ENCODE peak calls at places on chromosomes 3 and 15, in seven cellular contexts. One of them, this sample, is unnamed.

GRCh38 chr3:183896610-183897009 is 11.9 kb upstream of the PARL start:
- DNase-seq in Right ventricle myocardium superior: no peak
- DNase-seq in NCI-H2081: no peak
- DNase-seq in hepatic stellate cell: no peak
- DNase-seq in skeletal muscle cell: no peak
- DNase-seq in stimulated activated CD8-positive, alpha-beta memory T cell treated with anti-CD3 and anti-CD28 coated beads, Interleukin-2, amount 100 ng/mL, for 48 hours: no peak
- DNase-seq in psoas muscle: no peak
- DNase-seq in this sample: no peak

GRCh38 chr3:153070153-153070868 is 91.7 kb upstream of the RAP2B start:
- DNase-seq in NCI-H2081: no peak
- DNase-seq in psoas muscle: no peak
- DNase-seq in hepatic stellate cell: peak
- DNase-seq in stimulated activated CD8-positive, alpha-beta memory T cell treated with anti-CD3 and anti-CD28 coated beads, Interleukin-2, amount 100 ng/mL, for 48 hours: no peak
- DNase-seq in skeletal muscle cell: peak
- DNase-seq in Right ventricle myocardium superior: no peak
- DNase-seq in this sample: peak

GRCh38 chr3:20054549-20054987 is 14.3 kb downstream of the KAT2B start:
- DNase-seq in NCI-H2081: no peak
- DNase-seq in skeletal muscle cell: peak
- DNase-seq in Right ventricle myocardium superior: no peak
- DNase-seq in psoas muscle: peak
- DNase-seq in hepatic stellate cell: no peak
- DNase-seq in stimulated activated CD8-positive, alpha-beta memory T cell treated with anti-CD3 and anti-CD28 coated beads, Interleukin-2, amount 100 ng/mL, for 48 hours: peak
- DNase-seq in this sample: peak

GRCh38 chr15:80416702-80417101 is 12.5 kb downstream of the ARNT2 start:
- DNase-seq in skeletal muscle cell: no peak
- DNase-seq in psoas muscle: no peak
- DNase-seq in hepatic stellate cell: no peak
- DNase-seq in NCI-H2081: no peak
- DNase-seq in stimulated activated CD8-positive, alpha-beta memory T cell treated with anti-CD3 and anti-CD28 coated beads, Interleukin-2, amount 100 ng/mL, for 48 hours: no peak
- DNase-seq in Right ventricle myocardium superior: no peak
- DNase-seq in this sample: no peak

GRCh38 chr3:71456826-71457225 is 126.7 kb downstream of the FOXP1 start:
- DNase-seq in psoas muscle: no peak
- DNase-seq in Right ventricle myocardium superior: no peak
- DNase-seq in hepatic stellate cell: no peak
- DNase-seq in skeletal muscle cell: no peak
- DNase-seq in NCI-H2081: no peak
- DNase-seq in stimulated activated CD8-positive, alpha-beta memory T cell treated with anti-CD3 and anti-CD28 coated beads, Interleukin-2, amount 100 ng/mL, for 48 hours: no peak
- DNase-seq in this sample: no peak

GRCh38 chr15:95591886-95592285 is 738.6 kb upstream of the NR2F2 start:
- DNase-seq in NCI-H2081: no peak
- DNase-seq in Right ventricle myocardium superior: no peak
- DNase-seq in hepatic stellate cell: no peak
- DNase-seq in stimulated activated CD8-positive, alpha-beta memory T cell treated with anti-CD3 and anti-CD28 coated beads, Interleukin-2, amount 100 ng/mL, for 48 hours: no peak
- DNase-seq in skeletal muscle cell: no peak
- DNase-seq in psoas muscle: no peak
- DNase-seq in this sample: no peak

GRCh38 chr15:30030350-30030749 is 52.4 kb upstream of the GOLGA8J start:
- DNase-seq in NCI-H2081: no peak
- DNase-seq in psoas muscle: no peak
- DNase-seq in stimulated activated CD8-positive, alpha-beta memory T cell treated with anti-CD3 and anti-CD28 coated beads, Interleukin-2, amount 100 ng/mL, for 48 hours: no peak
- DNase-seq in hepatic stellate cell: no peak
- DNase-seq in Right ventricle myocardium superior: no peak
- DNase-seq in skeletal muscle cell: no peak
- DNase-seq in this sample: no peak

GRCh38 chr3:127217594-127218456 is 24.9 kb downstream of the PRR23E start:
- DNase-seq in skeletal muscle cell: no peak
- DNase-seq in NCI-H2081: no peak
- DNase-seq in hepatic stellate cell: no peak
- DNase-seq in psoas muscle: no peak
- DNase-seq in stimulated activated CD8-positive, alpha-beta memory T cell treated with anti-CD3 and anti-CD28 coated beads, Interleukin-2, amount 100 ng/mL, for 48 hours: no peak
- DNase-seq in Right ventricle myocardium superior: no peak
- DNase-seq in this sample: peak

GRCh38 chr3:80331768-80332167 is 564.0 kb upstream of the ROBO1 start:
- DNase-seq in skeletal muscle cell: no peak
- DNase-seq in NCI-H2081: peak
- DNase-seq in psoas muscle: no peak
- DNase-seq in Right ventricle myocardium superior: no peak
- DNase-seq in stimulated activated CD8-positive, alpha-beta memory T cell treated with anti-CD3 and anti-CD28 coated beads, Interleukin-2, amount 100 ng/mL, for 48 hours: no peak
- DNase-seq in hepatic stellate cell: no peak
- DNase-seq in this sample: no peak

GRCh38 chr15:82986442-82986780 is 401 bp downstream of the RAMAC start:
- DNase-seq in stimulated activated CD8-positive, alpha-beta memory T cell treated with anti-CD3 and anti-CD28 coated beads, Interleukin-2, amount 100 ng/mL, for 48 hours: no peak
- DNase-seq in NCI-H2081: no peak
- DNase-seq in hepatic stellate cell: peak
- DNase-seq in skeletal muscle cell: no peak
- DNase-seq in Right ventricle myocardium superior: no peak
- DNase-seq in psoas muscle: no peak
- DNase-seq in this sample: no peak

GRCh38 chr3:126706631-126707030 is 2.6 kb downstream of the CHCHD6 start:
- DNase-seq in Right ventricle myocardium superior: no peak
- DNase-seq in stimulated activated CD8-positive, alpha-beta memory T cell treated with anti-CD3 and anti-CD28 coated beads, Interleukin-2, amount 100 ng/mL, for 48 hours: no peak
- DNase-seq in hepatic stellate cell: no peak
- DNase-seq in skeletal muscle cell: no peak
- DNase-seq in psoas muscle: no peak
- DNase-seq in NCI-H2081: no peak
- DNase-seq in this sample: no peak

GRCh38 chr3:132231633-132232032 is 85.6 kb upstream of the ACP3 start:
- DNase-seq in skeletal muscle cell: peak
- DNase-seq in Right ventricle myocardium superior: no peak
- DNase-seq in psoas muscle: no peak
- DNase-seq in NCI-H2081: no peak
- DNase-seq in stimulated activated CD8-positive, alpha-beta memory T cell treated with anti-CD3 and anti-CD28 coated beads, Interleukin-2, amount 100 ng/mL, for 48 hours: no peak
- DNase-seq in hepatic stellate cell: peak
- DNase-seq in this sample: no peak

GRCh38 chr15:85404922-85405293 is 24.5 kb downstream of the AKAP13 start:
- DNase-seq in psoas muscle: no peak
- DNase-seq in stimulated activated CD8-positive, alpha-beta memory T cell treated with anti-CD3 and anti-CD28 coated beads, Interleukin-2, amount 100 ng/mL, for 48 hours: no peak
- DNase-seq in Right ventricle myocardium superior: no peak
- DNase-seq in NCI-H2081: no peak
- DNase-seq in hepatic stellate cell: no peak
- DNase-seq in skeletal muscle cell: no peak
- DNase-seq in this sample: no peak

GRCh38 chr3:11567516-11568467 is 75.9 kb downstream of the VGLL4 start:
- DNase-seq in psoas muscle: peak
- DNase-seq in hepatic stellate cell: peak
- DNase-seq in NCI-H2081: no peak
- DNase-seq in stimulated activated CD8-positive, alpha-beta memory T cell treated with anti-CD3 and anti-CD28 coated beads, Interleukin-2, amount 100 ng/mL, for 48 hours: no peak
- DNase-seq in skeletal muscle cell: peak
- DNase-seq in Right ventricle myocardium superior: no peak
- DNase-seq in this sample: peak

GRCh38 chr15:66401130-66402021 is 14.7 kb downstream of the MAP2K1 start:
- DNase-seq in stimulated activated CD8-positive, alpha-beta memory T cell treated with anti-CD3 and anti-CD28 coated beads, Interleukin-2, amount 100 ng/mL, for 48 hours: no peak
- DNase-seq in NCI-H2081: no peak
- DNase-seq in Right ventricle myocardium superior: no peak
- DNase-seq in psoas muscle: no peak
- DNase-seq in hepatic stellate cell: no peak
- DNase-seq in skeletal muscle cell: no peak
- DNase-seq in this sample: no peak

GRCh38 chr3:126439346-126439967 is 36.2 kb downstream of the ZXDC start:
- DNase-seq in stimulated activated CD8-positive, alpha-beta memory T cell treated with anti-CD3 and anti-CD28 coated beads, Interleukin-2, amount 100 ng/mL, for 48 hours: no peak
- DNase-seq in hepatic stellate cell: no peak
- DNase-seq in psoas muscle: no peak
- DNase-seq in NCI-H2081: no peak
- DNase-seq in Right ventricle myocardium superior: no peak
- DNase-seq in skeletal muscle cell: no peak
- DNase-seq in this sample: no peak

GRCh38 chr15:40252438-40253178 is 13.7 kb downstream of the PAK6 start:
- DNase-seq in NCI-H2081: peak
- DNase-seq in stimulated activated CD8-positive, alpha-beta memory T cell treated with anti-CD3 and anti-CD28 coated beads, Interleukin-2, amount 100 ng/mL, for 48 hours: no peak
- DNase-seq in Right ventricle myocardium superior: peak
- DNase-seq in psoas muscle: peak
- DNase-seq in hepatic stellate cell: no peak
- DNase-seq in skeletal muscle cell: no peak
- DNase-seq in this sample: no peak

GRCh38 chr3:126546013-126546412 is 12.7 kb downstream of the C3orf22 start:
- DNase-seq in stimulated activated CD8-positive, alpha-beta memory T cell treated with anti-CD3 and anti-CD28 coated beads, Interleukin-2, amount 100 ng/mL, for 48 hours: no peak
- DNase-seq in psoas muscle: peak
- DNase-seq in hepatic stellate cell: no peak
- DNase-seq in skeletal muscle cell: no peak
- DNase-seq in Right ventricle myocardium superior: peak
- DNase-seq in NCI-H2081: no peak
- DNase-seq in this sample: no peak

GRCh38 chr3:99119312-99119810 is 217.9 kb upstream of the DCBLD2 start:
- DNase-seq in NCI-H2081: no peak
- DNase-seq in skeletal muscle cell: no peak
- DNase-seq in hepatic stellate cell: no peak
- DNase-seq in Right ventricle myocardium superior: no peak
- DNase-seq in stimulated activated CD8-positive, alpha-beta memory T cell treated with anti-CD3 and anti-CD28 coated beads, Interleukin-2, amount 100 ng/mL, for 48 hours: no peak
- DNase-seq in psoas muscle: no peak
- DNase-seq in this sample: no peak

GRCh38 chr3:51891242-51892039 is 11.7 kb downstream of the IQCF1 start:
- DNase-seq in stimulated activated CD8-positive, alpha-beta memory T cell treated with anti-CD3 and anti-CD28 coated beads, Interleukin-2, amount 100 ng/mL, for 48 hours: no peak
- DNase-seq in psoas muscle: no peak
- DNase-seq in NCI-H2081: no peak
- DNase-seq in Right ventricle myocardium superior: no peak
- DNase-seq in hepatic stellate cell: no peak
- DNase-seq in skeletal muscle cell: no peak
- DNase-seq in this sample: no peak

GRCh38 chr3:189790658-189791057 is 159.5 kb downstream of the TP63 start:
- DNase-seq in skeletal muscle cell: no peak
- DNase-seq in NCI-H2081: no peak
- DNase-seq in hepatic stellate cell: no peak
- DNase-seq in Right ventricle myocardium superior: no peak
- DNase-seq in stimulated activated CD8-positive, alpha-beta memory T cell treated with anti-CD3 and anti-CD28 coated beads, Interleukin-2, amount 100 ng/mL, for 48 hours: no peak
- DNase-seq in psoas muscle: no peak
- DNase-seq in this sample: no peak

GRCh38 chr15:79004336-79004735 is 59.5 kb upstream of the CTSH start:
- DNase-seq in Right ventricle myocardium superior: no peak
- DNase-seq in NCI-H2081: no peak
- DNase-seq in psoas muscle: peak
- DNase-seq in hepatic stellate cell: peak
- DNase-seq in stimulated activated CD8-positive, alpha-beta memory T cell treated with anti-CD3 and anti-CD28 coated beads, Interleukin-2, amount 100 ng/mL, for 48 hours: no peak
- DNase-seq in skeletal muscle cell: no peak
- DNase-seq in this sample: peak

This sample was measured in H54.